ENCODE peak calls at places on chromosomes 4 and X, in four cellular contexts. A is OCI-LY7; K is cardiac muscle cell; Y is CD8-positive, alpha-beta memory T cell. M is an unnamed sample.

GRCh38 chr4:74628808-74629616 is 165.3 kb downstream of the BTC start:
- DNase-seq in K (no peak), A (no peak), Y (no peak), M (no peak)

GRCh38 chrX:39253551-39253950 is 452.3 kb downstream of the MID1IP1 start:
- DNase-seq in Y (no peak), K (no peak), A (no peak), M (no peak)

GRCh38 chrX:39162322-39162721 is 361.1 kb downstream of the MID1IP1 start:
- DNase-seq in K (no peak), Y (peak; percentile 4), A (no peak), M (no peak)

GRCh38 chrX:45807572-45808425 is 607.1 kb upstream of the DIPK2B start:
- DNase-seq in Y (no peak), K (peak; percentile 9), A (no peak), M (no peak)

GRCh38 chr4:174607792-174608191 is 85.5 kb upstream of the HPGD start:
- DNase-seq in Y (no peak), K (no peak), A (no peak), M (no peak)

GRCh38 chrX:153766098-153766817 is 2.2 kb downstream of the PLXNB3 start:
- DNase-seq in Y (no peak), K (peak; percentile 13), A (peak; percentile 56), M (no peak)

GRCh38 chr4:80466618-80467017 is 131.1 kb downstream of the CFAP299 start:
- DNase-seq in A (no peak), Y (no peak), K (no peak), M (no peak)

GRCh38 chrX:84046403-84046984 is 141.5 kb downstream of the RPS6KA6 start:
- DNase-seq in A (peak; percentile 15), K (peak; percentile 25), Y (no peak), M (no peak)

GRCh38 chr4:144592264-144592663 is 53.7 kb upstream of the HHIP start:
- DNase-seq in K (no peak), Y (no peak), A (no peak), M (no peak)
- H3K4me3 ChIP-seq in K (no peak overlapping the region), Y (no peak overlapping the region), A (no peak overlapping the region), M (no peak overlapping the region)

GRCh38 chr4:168485511-168485910 is 5.2 kb upstream of the DDX60L start:
- DNase-seq in Y (no peak), A (no peak), K (no peak), M (no peak)

GRCh38 chr4:168488800-168489404 is 8.0 kb upstream of the PALLD start:
- DNase-seq in K (peak; percentile 89), A (no peak), Y (no peak), M (no peak)

GRCh38 chr4:168487821-168488162 is 7.5 kb upstream of the DDX60L start:
- DNase-seq in K (no peak), A (no peak), Y (no peak), M (no peak)

GRCh38 chr4:168489616-168490015 is 7.2 kb upstream of the PALLD start:
- DNase-seq in A (no peak), Y (no peak), K (no peak), M (no peak)

DNA sequence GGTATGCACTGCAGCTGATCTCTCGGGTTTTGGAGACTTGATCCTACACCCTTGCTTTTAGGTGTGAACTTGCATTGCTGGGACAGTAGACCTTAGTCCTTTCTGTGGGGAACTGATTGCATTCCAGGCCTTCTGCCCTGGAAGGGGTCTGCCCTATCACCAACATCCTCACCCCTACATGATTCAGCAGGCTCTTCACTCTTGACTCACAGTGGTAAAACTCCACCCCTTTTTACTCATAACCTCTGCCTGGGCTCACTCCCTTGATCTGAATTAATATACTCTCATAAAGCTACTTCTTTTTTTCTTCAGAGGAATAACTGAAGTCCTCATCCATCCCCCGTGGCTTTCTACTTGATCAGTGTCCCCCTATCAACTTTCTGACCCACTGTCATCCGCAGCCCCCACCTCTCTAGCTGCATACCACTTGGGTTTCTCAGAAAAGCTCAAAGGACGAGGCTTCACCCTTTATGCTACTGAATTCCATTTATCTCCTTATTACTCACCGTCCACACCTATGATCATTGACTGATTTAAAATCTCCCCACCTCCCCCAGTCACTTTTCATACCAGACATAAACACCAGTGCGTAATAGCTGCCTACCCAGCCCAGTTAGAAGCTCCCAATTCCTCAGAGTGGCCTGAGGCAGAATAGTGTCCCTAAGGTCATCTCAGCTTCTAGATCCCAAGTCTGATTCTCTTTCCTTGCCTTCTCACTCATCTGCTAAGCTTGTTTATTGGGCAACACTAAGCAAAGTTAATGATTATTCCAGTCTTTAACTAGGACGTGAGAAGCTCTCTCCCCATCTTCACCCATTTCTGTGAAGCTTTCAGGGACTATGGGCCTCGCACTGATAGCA is 6.9 kb upstream of the DDX60L start:
- DNase-seq in A (no peak), K (no peak), Y (no peak), M (no peak)
- H3K4me1 ChIP-seq in A (no peaks in the 10 kb centered on the region), K (peaks cover 41% of the 10 kb centered on the region), Y (peaks cover 6% of the 10 kb centered on the region), M (peaks cover 14% of the 10 kb centered on the region)

DNA sequence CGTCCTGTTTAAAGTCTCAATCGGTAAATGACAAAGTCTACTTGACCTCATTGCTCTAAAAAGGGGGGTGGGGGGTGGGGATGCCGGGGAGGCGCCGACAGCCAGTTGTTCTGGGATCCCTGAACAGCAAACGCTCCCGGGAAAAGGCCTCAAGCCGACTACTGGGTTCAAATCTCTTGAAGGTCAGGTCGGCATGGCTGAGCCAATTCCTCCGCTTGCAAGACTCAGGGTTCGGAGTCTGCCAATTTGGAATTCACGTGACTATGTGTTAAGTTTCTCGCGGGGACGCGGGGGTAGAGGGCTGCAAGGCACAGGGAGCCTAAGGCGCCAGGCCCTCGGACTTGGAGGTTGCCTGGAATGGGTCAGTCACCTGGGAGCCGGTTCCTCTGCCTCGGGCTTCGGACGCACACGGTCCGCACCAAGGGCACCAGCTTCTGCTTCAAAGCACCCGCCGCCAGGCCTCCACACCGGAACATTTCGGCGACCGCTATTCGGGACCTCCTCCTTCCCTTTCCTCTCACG is 399 bp downstream of the AIFM1 start:
- DNase-seq in Y (peak; percentile 9), A (no peak), K (no peak), M (peak; percentile 67)
- H3K27ac ChIP-seq in Y (peak overlapping the region; percentile 63), A (peak overlapping the region; percentile 87), K (peak overlapping the region; percentile 91), M (peak overlapping the region; percentile 87)

DNA sequence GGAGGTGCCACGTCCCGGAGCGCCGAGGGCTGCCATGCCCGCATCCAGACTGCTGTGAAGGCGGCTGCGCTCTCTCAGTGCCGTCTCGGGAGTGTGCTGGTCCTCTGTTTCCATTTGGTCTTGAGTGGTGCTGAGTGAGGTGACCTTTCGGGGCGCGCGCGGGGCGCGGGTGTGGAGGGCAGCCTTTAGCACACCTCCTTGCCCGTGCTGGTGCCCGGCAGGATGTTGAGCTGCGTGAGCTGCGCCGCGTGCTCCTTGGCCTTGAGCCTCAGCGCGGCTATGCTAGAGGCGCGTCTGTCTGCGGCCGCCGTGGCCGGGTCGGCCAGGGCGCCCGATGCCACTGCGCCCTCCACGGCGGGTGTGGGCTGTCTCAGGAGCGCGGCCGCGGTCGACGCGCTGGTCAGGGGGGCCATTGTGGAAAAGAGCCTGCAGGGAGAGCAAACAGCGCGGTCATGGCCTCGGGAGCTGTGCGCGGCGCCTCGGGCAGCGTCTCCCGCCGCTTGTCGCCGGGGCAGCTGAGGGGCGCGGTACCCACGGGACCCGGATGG is 11.2 kb downstream of the ARX start:
- DNase-seq in A (no peak), K (no peak), Y (no peak), M (no peak)
- H3K4me3 ChIP-seq in A (no peak overlapping the region), K (peak overlapping the region; percentile 10), Y (no peak overlapping the region), M (no peak overlapping the region)

GRCh38 chr4:38768968-38769394 is 13.8 kb downstream of the TLR10 start:
- DNase-seq in K (no peak), A (no peak), Y (no peak), M (no peak)

GRCh38 chr4:38764292-38764691 is 18.5 kb downstream of the TLR10 start:
- DNase-seq in K (no peak), A (no peak), Y (no peak), M (no peak)

GRCh38 chr4:38762560-38762959 is 20.2 kb downstream of the TLR10 start:
- DNase-seq in K (no peak), Y (no peak), A (peak; percentile 92), M (no peak)

GRCh38 chr4:38769441-38770210 is 13.2 kb downstream of the TLR10 start:
- DNase-seq in A (no peak), K (no peak), Y (no peak), M (no peak)

GRCh38 chr4:38765391-38765790 is 17.4 kb downstream of the TLR10 start:
- DNase-seq in Y (no peak), A (no peak), K (no peak), M (no peak)
- H3K4me1 ChIP-seq in Y (no peaks in the 10 kb centered on the region), A (peaks cover 55% of the 10 kb centered on the region), K (no peaks in the 10 kb centered on the region), M (no peaks in the 10 kb centered on the region)

M was measured in right atrium auricular region.